ENCODE peak calls at places on chromosomes 3 and 15, in nine cellular contexts. T, J, F, O, N, W, X, P and R are unnamed samples.

GRCh38 chr3:160372780-160373179 is 26.2 kb downstream of the IFT80 start:
- DNase-seq in T (no peak), J (no peak), F (peak; percentile 75), O (no peak), N (no peak), W (peak; percentile 78), X (no peak), P (no peak), R (peak; percentile 79)

GRCh38 chr3:113265281-113265680 is 53.9 kb downstream of the BOC start:
- DNase-seq in T (no peak), J (no peak), F (no peak), O (peak; percentile 44), N (no peak), W (no peak), X (no peak), P (no peak), R (no peak)

GRCh38 chr15:74978503-74978902 is 16.9 kb upstream of the SCAMP5 start:
- DNase-seq in T (no peak), J (no peak), F (peak; percentile 33), O (no peak), N (no peak), W (peak; percentile 66), X (no peak), P (no peak), R (peak; percentile 66)

GRCh38 chr3:178198329-178198728 is 337.9 kb upstream of the KCNMB2 start:
- DNase-seq in T (no peak), J (no peak), F (peak; percentile 29), O (no peak), N (no peak), W (peak; percentile 18), X (no peak), P (no peak), R (peak; percentile 63)

GRCh38 chr15:91407237-91407889 is 307.3 kb downstream of the SV2B start:
- DNase-seq in T (no peak), J (peak; percentile 40), F (peak; percentile 23), O (peak; percentile 17), N (no peak), W (no peak), X (no peak), P (no peak), R (peak; percentile 12)

GRCh38 chr15:61685513-61685912 is 374.7 kb downstream of the VPS13C start:
- DNase-seq in T (no peak), J (no peak), F (no peak), O (no peak), N (no peak), W (peak; percentile 25), X (no peak), P (no peak), R (no peak)

GRCh38 chr15:75666823-75667501 is 19.2 kb downstream of the SNX33 start:
- DNase-seq in T (no peak), J (no peak), F (peak; percentile 100), O (peak; percentile 49), N (peak; percentile 81), W (peak; percentile 99), X (no peak), P (no peak), R (peak; percentile 100)

GRCh38 chr3:149767720-149768119 is 15.4 kb upstream of the COMMD2 start:
- DNase-seq in T (no peak), J (no peak), F (no peak), O (no peak), N (no peak), W (no peak), X (no peak), P (peak; percentile 83), R (no peak)

GRCh38 chr3:43394071-43394501 is 107.7 kb downstream of the SNRK start:
- DNase-seq in T (peak; percentile 39), J (no peak), F (peak; percentile 27), O (no peak), N (peak; percentile 74), W (peak; percentile 38), X (no peak), P (no peak), R (peak; percentile 8)

GRCh38 chr3:43016513-43016865 is 37.4 kb downstream of the GASK1A start:
- DNase-seq in T (no peak), J (no peak), F (no peak), O (no peak), N (no peak), W (no peak), X (no peak), P (no peak), R (no peak)

GRCh38 chr3:167406876-167407492 is 26.9 kb upstream of the ZBBX start:
- DNase-seq in T (peak; percentile 17), J (no peak), F (peak; percentile 20), O (peak; percentile 69), N (no peak), W (no peak), X (peak; percentile 59), P (peak; percentile 83), R (peak; percentile 84)